ENCODE peak calls at places on chromosomes 2 and 18, in six cellular contexts. R is tibial nerve, S is spleen, J is heart left ventricle, W is ovary, U is body of pancreas. Z is an unnamed sample.

GRCh38 chr2:163171786-163172549 is 333.4 kb upstream of the KCNH7 start:
- DNase-seq in W (no peak), S (no peak), R (no peak), U (no peak), J (no peak), Z (no peak)

GRCh38 chr2:172307800-172308199 is 119.6 kb upstream of the ITGA6 start:
- DNase-seq in J (no peak), W (no peak), U (peak), R (peak), S (no peak), Z (no peak)

GRCh38 chr2:237180987-237181386 is 95.3 kb downstream of the COPS8 start:
- DNase-seq in J (no peak), W (no peak), U (no peak), S (no peak), R (peak), Z (peak)

GRCh38 chr2:109447251-109447661 is 166.5 kb downstream of the SEPTIN10 start:
- DNase-seq in U (no peak), J (peak), W (no peak), R (no peak), S (peak), Z (no peak)

GRCh38 chr2:211132586-211132985 is 576.2 kb downstream of the CPS1 start:
- DNase-seq in W (no peak), R (no peak), U (no peak), J (no peak), S (no peak), Z (no peak)

GRCh38 chr2:12419803-12420202 is 296.9 kb upstream of the TRIB2 start:
- DNase-seq in R (no peak), S (no peak), W (no peak), U (no peak), J (no peak), Z (no peak)

GRCh38 chr18:48049757-48050156 is 119.3 kb upstream of the SMAD2 start:
- DNase-seq in U (no peak), J (no peak), S (peak), R (no peak), W (no peak), Z (no peak)

GRCh38 chr2:85954918-85955420 is 66.2 kb upstream of the ST3GAL5 start:
- DNase-seq in S (no peak), U (peak), R (no peak), J (no peak), W (no peak), Z (no peak)

GRCh38 chr2:32843699-32844098 is 103.1 kb upstream of the LTBP1 start:
- DNase-seq in U (no peak), W (no peak), S (no peak), R (no peak), J (no peak), Z (no peak)

GRCh38 chr18:5787936-5788335 is 107.4 kb downstream of the TMEM200C start:
- DNase-seq in J (no peak), S (no peak), W (no peak), U (no peak), R (no peak), Z (no peak)

GRCh38 chr2:23636412-23636811 is 251.4 kb downstream of the KLHL29 start:
- DNase-seq in S (peak), J (peak), U (no peak), R (no peak), W (no peak), Z (no peak)

GRCh38 chr2:189276277-189276676 is 96.7 kb upstream of the COL5A2 start:
- DNase-seq in W (no peak), S (no peak), R (no peak), J (no peak), U (no peak), Z (no peak)

GRCh38 chr2:10135296-10136089 is 13.0 kb downstream of the RRM2 start:
- DNase-seq in W (no peak), U (no peak), J (no peak), S (peak), R (no peak), Z (no peak)

GRCh38 chr2:10139536-10139935 is 17.0 kb downstream of the RRM2 start:
- DNase-seq in S (peak), U (no peak), R (no peak), J (no peak), W (no peak), Z (no peak)

GRCh38 chr2:10140841-10141610 is 18.5 kb downstream of the RRM2 start:
- DNase-seq in S (peak), R (no peak), J (no peak), W (no peak), U (no peak), Z (no peak)

GRCh38 chr2:10136187-10136934 is 13.8 kb downstream of the RRM2 start:
- DNase-seq in W (no peak), S (peak), U (no peak), R (no peak), J (no peak), Z (no peak)

GRCh38 chr2:10137053-10137843 is 14.7 kb downstream of the RRM2 start:
- DNase-seq in J (no peak), W (no peak), S (peak), U (no peak), R (no peak), Z (no peak)
- TF ChIP-seq POLR2A in J (no peak), W (no peak), S (no peak), U (no peak), R (no peak), Z (no peak)

DNA sequence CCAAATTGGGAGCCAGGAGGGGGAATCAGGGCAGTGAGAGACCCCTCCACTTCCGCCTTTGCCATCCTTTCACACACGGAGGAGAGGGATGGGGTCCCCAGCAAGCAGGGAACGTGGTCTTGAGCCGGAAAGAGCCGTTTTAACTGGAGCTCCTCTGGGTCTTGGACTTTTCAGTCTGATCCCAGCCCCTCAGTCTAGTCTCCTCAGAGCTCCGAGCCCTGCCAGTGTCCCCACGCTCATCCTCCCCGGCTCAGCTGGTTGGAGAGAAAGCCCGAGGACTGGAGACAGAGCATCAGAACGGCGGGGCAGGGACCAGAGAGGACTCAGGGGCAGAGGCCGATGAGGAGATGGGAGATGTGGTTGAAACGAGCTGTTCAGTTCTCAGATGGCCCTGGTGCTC is 26.1 kb upstream of the OTOF start:
- DNase-seq in W (no peak), S (peak), U (no peak), R (no peak), J (no peak), Z (no peak)
- H3K4me3 ChIP-seq in W (no peak), S (peak), U (no peak), R (no peak), J (no peak), Z (no peak)

GRCh38 chr2:98505311-98505808 is 60.7 kb downstream of the INPP4A start:
- DNase-seq in W (no peak), U (no peak), R (no peak), S (peak), J (peak), Z (peak)
- TF ChIP-seq POLR2A in W (no peak), U (no peak), R (no peak), S (no peak), J (no peak), Z (no peak)

DNA sequence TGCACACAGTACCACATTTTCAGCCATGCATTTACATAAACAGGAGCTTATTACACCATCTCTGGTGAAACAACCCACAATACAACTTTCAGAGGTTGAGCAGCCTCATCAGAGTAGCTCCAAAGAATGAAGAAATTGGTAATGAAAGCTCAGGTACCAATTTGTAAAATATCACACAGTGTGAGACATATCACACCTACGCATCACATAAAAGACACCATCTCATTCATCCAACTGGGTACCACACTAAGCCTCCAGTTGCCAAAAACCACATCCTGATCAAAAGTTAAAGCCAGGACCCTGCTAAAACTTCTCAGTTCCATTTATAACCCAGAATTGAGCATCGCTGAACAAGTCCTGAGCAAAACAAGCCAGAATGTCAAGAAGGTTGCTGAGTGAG is 4.6 kb downstream of the TMEM163 start:
- DNase-seq in S (no peak), J (no peak), R (no peak), W (no peak), U (no peak), Z (no peak)
- H3K4me3 ChIP-seq in S (no peak), J (no peak), R (no peak), W (no peak), U (no peak), Z (no peak)

GRCh38 chr18:23460285-23461273 is 7.5 kb downstream of the RIOK3 start:
- DNase-seq in J (no peak), U (no peak), S (no peak), R (no peak), W (no peak), Z (no peak)
- TF ChIP-seq POLR2A in J (no peak), U (no peak), S (no peak), R (no peak), W (no peak), Z (no peak)

DNA sequence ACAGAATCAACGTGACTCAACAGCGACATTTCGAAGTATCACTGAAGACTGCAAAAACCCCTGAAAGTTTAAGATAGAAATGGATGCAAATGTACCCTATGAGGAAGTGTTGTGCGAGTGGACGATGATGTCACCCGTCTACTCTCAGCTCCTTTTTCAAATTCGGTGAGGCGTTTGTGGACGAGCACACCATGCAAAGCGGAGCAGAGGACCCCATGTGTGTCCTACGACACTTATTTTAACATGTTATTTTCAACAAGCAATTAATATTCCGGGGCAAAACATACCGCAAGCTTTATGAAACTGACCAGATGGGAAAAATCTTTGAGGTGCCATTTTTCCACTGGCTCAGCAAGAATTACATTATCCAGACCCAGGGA is 2.0 kb downstream of the PXDN start:
- DNase-seq in S (no peak), U (no peak), R (no peak), J (no peak), W (no peak), Z (no peak)
- H3K4me3 ChIP-seq in S (peak), U (no peak), R (no peak), J (peak), W (peak), Z (no peak)

DNA sequence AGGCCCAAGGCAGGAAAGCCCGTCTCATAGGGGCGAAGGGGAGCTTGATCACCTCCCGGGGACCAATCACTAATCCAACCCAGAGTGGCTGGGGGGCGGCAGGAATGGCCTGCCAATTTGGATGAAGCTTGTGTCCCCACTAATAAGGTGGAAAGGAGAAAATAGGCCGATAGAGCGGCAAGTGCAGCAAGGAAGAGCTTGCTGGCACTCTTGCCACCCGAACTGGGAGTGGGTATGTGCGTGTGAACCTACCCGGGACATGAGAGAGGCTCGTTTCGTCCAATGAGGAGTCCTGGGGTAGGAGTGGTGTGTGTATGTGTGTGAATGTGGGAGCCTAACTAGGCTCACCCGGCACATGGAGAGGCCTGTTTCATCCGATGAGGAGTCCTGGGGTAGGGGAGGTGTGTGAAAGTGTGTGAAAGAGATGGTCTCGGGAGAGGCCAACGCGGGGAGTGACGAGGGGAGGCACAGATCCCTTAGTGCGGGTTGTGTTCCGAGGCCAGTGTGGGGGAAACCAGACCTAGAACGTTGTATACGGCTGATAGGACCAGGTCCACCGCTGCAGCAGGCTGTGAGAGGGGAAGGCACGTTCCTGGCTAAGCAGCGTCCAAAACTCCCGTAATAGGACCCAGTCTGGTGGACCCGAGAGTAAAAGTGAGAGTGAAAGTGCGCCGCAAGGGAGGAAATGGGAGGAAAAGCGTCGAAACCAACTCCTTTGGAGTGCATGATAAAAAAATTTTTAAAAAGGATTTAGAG is 47.1 kb upstream of the SELENOI start:
- DNase-seq in S (peak), U (peak), J (no peak), W (peak), R (peak), Z (peak)
- TF ChIP-seq POLR2A in S (no peak), U (peak), J (no peak), W (peak), R (no peak), Z (no peak)

GRCh38 chr2:104874230-104874629 is 20.3 kb downstream of the POU3F3 start:
- DNase-seq in W (no peak), U (no peak), S (peak), J (no peak), R (no peak), Z (no peak)

GRCh38 chr2:104873689-104874054 is 19.8 kb downstream of the POU3F3 start:
- DNase-seq in S (peak), J (no peak), W (no peak), U (no peak), R (no peak), Z (no peak)

GRCh38 chr2:104878863-104879512 is 25.1 kb downstream of the POU3F3 start:
- DNase-seq in R (no peak), U (no peak), W (no peak), J (no peak), S (no peak), Z (no peak)

GRCh38 chr2:104872866-104873688 is 19.2 kb downstream of the POU3F3 start:
- DNase-seq in U (peak), W (peak), S (peak), R (no peak), J (no peak), Z (no peak)

DNA sequence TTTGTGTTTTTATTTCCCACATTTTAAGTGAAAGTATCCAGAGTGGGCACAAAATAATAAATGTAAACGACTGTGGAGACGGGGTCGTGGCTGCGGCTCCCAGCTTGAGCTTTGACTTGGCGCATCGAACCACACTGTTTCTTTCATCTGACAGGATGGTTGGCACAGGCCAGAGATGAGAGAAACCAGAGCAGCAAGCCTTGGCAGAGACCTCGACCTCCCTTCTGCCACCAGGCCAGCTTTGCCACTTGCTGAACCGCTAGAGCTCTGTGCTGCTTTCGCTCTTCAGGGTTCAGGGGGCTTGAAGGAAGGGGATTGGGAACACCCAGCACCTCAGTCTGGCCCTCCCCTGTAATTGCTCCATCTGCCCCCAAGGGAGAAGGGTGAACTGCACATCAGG is 22.7 kb downstream of the POU3F3 start:
- DNase-seq in R (no peak), S (no peak), J (no peak), W (no peak), U (no peak), Z (no peak)
- H3K4me3 ChIP-seq in R (no peak), S (no peak), J (no peak), W (no peak), U (no peak), Z (no peak)

DNA sequence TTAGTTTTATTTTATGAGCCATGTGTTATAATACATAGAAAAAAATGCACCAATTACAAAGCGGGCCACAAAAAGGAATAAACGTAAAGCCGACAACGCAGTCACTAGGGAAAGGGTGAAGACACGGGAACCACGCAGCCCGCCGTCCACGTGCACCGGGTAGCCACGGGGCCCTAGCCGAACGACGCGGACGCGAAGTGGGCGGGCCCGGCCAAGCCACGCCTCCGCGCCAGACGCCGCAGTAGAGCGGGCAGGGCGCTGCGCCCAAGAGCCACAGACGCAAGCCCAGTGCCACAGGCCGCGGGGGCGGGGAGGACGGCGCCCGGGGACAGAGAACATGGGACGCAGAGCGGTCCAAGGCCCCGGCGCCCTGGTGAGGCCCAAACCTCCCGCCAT is at the start of gene DUSP28:
- DNase-seq in W (peak), R (peak), J (peak), U (peak), S (peak), Z (peak)
- TF ChIP-seq POLR2A in W (peak), R (peak), J (peak), U (peak), S (peak), Z (no peak)

Z was measured in lower leg skin.